ENCODE peak calls at places on chromosomes 3 and 15, in eight cellular contexts. One of them, this sample, is unnamed.

GRCh38 chr3:46447535-46447934 is 17.2 kb downstream of the LTF start:
- DNase-seq in gastrocnemius medialis: no peak
- DNase-seq in left ventricle myocardium inferior: no peak
- DNase-seq in psoas muscle: no peak
- DNase-seq in DND-41: no peak
- DNase-seq in heart left ventricle: no peak
- DNase-seq in upper lobe of right lung: no peak
- DNase-seq in fibroblast of lung: no peak
- DNase-seq in this sample: no peak

GRCh38 chr3:144877356-144877755 is 905.7 kb downstream of the DIPK2A start:
- DNase-seq in gastrocnemius medialis: no peak
- DNase-seq in psoas muscle: no peak
- DNase-seq in DND-41: no peak
- DNase-seq in left ventricle myocardium inferior: no peak
- DNase-seq in heart left ventricle: no peak
- DNase-seq in upper lobe of right lung: no peak
- DNase-seq in fibroblast of lung: no peak
- DNase-seq in this sample: no peak

GRCh38 chr3:127366383-127366782 is 78.5 kb upstream of the PRR20G start:
- DNase-seq in fibroblast of lung: no peak
- DNase-seq in upper lobe of right lung: no peak
- DNase-seq in DND-41: no peak
- DNase-seq in left ventricle myocardium inferior: no peak
- DNase-seq in psoas muscle: no peak
- DNase-seq in gastrocnemius medialis: no peak
- DNase-seq in heart left ventricle: no peak
- DNase-seq in this sample: no peak

GRCh38 chr3:145854486-145854885 is 306.5 kb downstream of the PLOD2 start:
- DNase-seq in heart left ventricle: no peak
- DNase-seq in upper lobe of right lung: no peak
- DNase-seq in left ventricle myocardium inferior: no peak
- DNase-seq in gastrocnemius medialis: no peak
- DNase-seq in DND-41: no peak
- DNase-seq in psoas muscle: no peak
- DNase-seq in fibroblast of lung: no peak
- DNase-seq in this sample: no peak

GRCh38 chr3:196486263-196486662 is 17.3 kb downstream of the RNF168 start:
- DNase-seq in heart left ventricle: no peak
- DNase-seq in DND-41: peak; percentile 27
- DNase-seq in gastrocnemius medialis: no peak
- DNase-seq in psoas muscle: no peak
- DNase-seq in upper lobe of right lung: no peak
- DNase-seq in left ventricle myocardium inferior: no peak
- DNase-seq in fibroblast of lung: no peak
- DNase-seq in this sample: no peak

GRCh38 chr3:186025161-186025560 is 83.7 kb downstream of the ETV5 start:
- DNase-seq in fibroblast of lung: peak; percentile 84
- DNase-seq in DND-41: no peak
- DNase-seq in psoas muscle: no peak
- DNase-seq in heart left ventricle: no peak
- DNase-seq in upper lobe of right lung: no peak
- DNase-seq in gastrocnemius medialis: no peak
- DNase-seq in left ventricle myocardium inferior: no peak
- DNase-seq in this sample: peak; percentile 25

GRCh38 chr3:10406414-10406813 is 85.5 kb upstream of the SEC13 start:
- DNase-seq in DND-41: no peak
- DNase-seq in heart left ventricle: no peak
- DNase-seq in upper lobe of right lung: no peak
- DNase-seq in gastrocnemius medialis: no peak
- DNase-seq in fibroblast of lung: no peak
- DNase-seq in psoas muscle: no peak
- DNase-seq in left ventricle myocardium inferior: no peak
- DNase-seq in this sample: no peak

GRCh38 chr3:11580645-11581044 is 63.1 kb downstream of the VGLL4 start:
- DNase-seq in upper lobe of right lung: no peak
- DNase-seq in fibroblast of lung: no peak
- DNase-seq in psoas muscle: no peak
- DNase-seq in gastrocnemius medialis: no peak
- DNase-seq in DND-41: no peak
- DNase-seq in heart left ventricle: no peak
- DNase-seq in left ventricle myocardium inferior: no peak
- DNase-seq in this sample: no peak

GRCh38 chr3:143201066-143201465 is 81.5 kb downstream of the CHST2 start:
- DNase-seq in DND-41: no peak
- DNase-seq in heart left ventricle: no peak
- DNase-seq in left ventricle myocardium inferior: no peak
- DNase-seq in psoas muscle: no peak
- DNase-seq in fibroblast of lung: no peak
- DNase-seq in upper lobe of right lung: no peak
- DNase-seq in gastrocnemius medialis: no peak
- DNase-seq in this sample: no peak

GRCh38 chr15:78004919-78005634 is 72.4 kb downstream of the TBC1D2B start:
- DNase-seq in left ventricle myocardium inferior: peak; percentile 83
- DNase-seq in fibroblast of lung: peak; percentile 90
- DNase-seq in upper lobe of right lung: peak; percentile 87
- DNase-seq in gastrocnemius medialis: peak; percentile 86
- DNase-seq in psoas muscle: peak; percentile 83
- DNase-seq in heart left ventricle: peak; percentile 82
- DNase-seq in DND-41: no peak
- DNase-seq in this sample: peak; percentile 80

GRCh38 chr3:128359060-128359664 is 107.5 kb downstream of the DNAJB8 start:
- DNase-seq in psoas muscle: no peak
- DNase-seq in left ventricle myocardium inferior: no peak
- DNase-seq in upper lobe of right lung: no peak
- DNase-seq in gastrocnemius medialis: no peak
- DNase-seq in DND-41: no peak
- DNase-seq in fibroblast of lung: no peak
- DNase-seq in heart left ventricle: no peak
- DNase-seq in this sample: no peak

GRCh38 chr3:23808525-23808924 is 2.8 kb downstream of the UBE2E1 start:
- DNase-seq in left ventricle myocardium inferior: no peak
- DNase-seq in fibroblast of lung: no peak
- DNase-seq in upper lobe of right lung: no peak
- DNase-seq in DND-41: no peak
- DNase-seq in psoas muscle: no peak
- DNase-seq in heart left ventricle: no peak
- DNase-seq in gastrocnemius medialis: no peak
- DNase-seq in this sample: no peak

GRCh38 chr3:23809294-23809693 is 3.5 kb downstream of the UBE2E1 start:
- DNase-seq in psoas muscle: no peak
- DNase-seq in DND-41: no peak
- DNase-seq in upper lobe of right lung: no peak
- DNase-seq in fibroblast of lung: no peak
- DNase-seq in left ventricle myocardium inferior: no peak
- DNase-seq in heart left ventricle: no peak
- DNase-seq in gastrocnemius medialis: no peak
- DNase-seq in this sample: no peak

GRCh38 chr3:23806322-23807160 is 786 bp downstream of the UBE2E1 start:
- DNase-seq in left ventricle myocardium inferior: peak; percentile 34
- DNase-seq in gastrocnemius medialis: no peak
- DNase-seq in psoas muscle: peak; percentile 28
- DNase-seq in heart left ventricle: peak; percentile 43
- DNase-seq in upper lobe of right lung: peak; percentile 71
- DNase-seq in DND-41: peak; percentile 39
- DNase-seq in fibroblast of lung: peak; percentile 9
- DNase-seq in this sample: no peak

GRCh38 chr3:23805881-23806321 is at the start of gene UBE2E1:
- DNase-seq in upper lobe of right lung: peak; percentile 87
- DNase-seq in heart left ventricle: peak; percentile 83
- DNase-seq in DND-41: peak; percentile 79
- DNase-seq in psoas muscle: peak; percentile 68
- DNase-seq in left ventricle myocardium inferior: peak; percentile 79
- DNase-seq in gastrocnemius medialis: peak; percentile 56
- DNase-seq in fibroblast of lung: peak; percentile 70
- DNase-seq in this sample: peak; percentile 60

DNA sequence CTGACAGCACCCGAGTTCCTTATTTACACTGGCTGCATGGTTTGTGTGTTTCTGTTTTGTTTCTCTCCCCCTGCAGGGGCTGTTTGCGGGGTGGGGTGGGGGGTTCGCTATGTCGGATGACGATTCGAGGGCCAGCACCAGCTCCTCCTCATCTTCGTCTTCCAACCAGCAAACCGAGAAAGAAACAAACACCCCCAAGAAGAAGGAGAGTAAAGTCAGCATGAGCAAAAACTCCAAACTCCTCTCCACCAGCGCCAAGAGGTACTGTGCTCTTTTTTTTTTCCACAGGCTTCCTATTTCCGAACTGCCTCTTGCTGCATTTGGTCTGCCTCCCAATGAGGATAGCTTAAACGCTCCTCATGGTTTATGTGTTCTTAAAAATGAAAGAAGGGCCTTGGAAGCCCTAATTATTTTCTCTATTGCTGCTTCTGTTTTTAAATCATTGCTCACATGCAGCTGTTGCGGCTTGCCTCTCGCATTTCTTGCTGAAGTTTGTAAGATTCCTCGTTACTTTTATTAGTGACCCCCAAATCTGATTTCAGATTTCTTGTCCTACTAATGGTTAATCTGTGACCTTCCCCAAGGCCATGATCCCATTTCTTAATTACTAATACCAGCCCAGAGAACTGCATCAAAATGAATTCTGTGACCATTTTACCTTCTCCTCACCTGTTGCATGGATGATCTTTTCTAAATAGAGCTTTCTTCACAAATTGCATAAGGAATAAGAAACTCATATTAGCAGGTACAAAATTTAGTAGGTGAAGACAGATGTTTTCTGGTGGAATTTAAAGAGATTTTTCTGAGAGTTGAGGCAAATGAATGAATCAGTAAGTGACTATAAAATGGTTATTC is 1.6 kb downstream of the UBE2E1 start:
- DNase-seq in gastrocnemius medialis: no peak
- DNase-seq in heart left ventricle: peak; percentile 19
- DNase-seq in DND-41: peak; percentile 17
- DNase-seq in psoas muscle: no peak
- DNase-seq in left ventricle myocardium inferior: no peak
- DNase-seq in upper lobe of right lung: no peak
- DNase-seq in fibroblast of lung: peak; percentile 41
- DNase-seq in this sample: no peak
- H3K27ac ChIP-seq in gastrocnemius medialis: peak overlapping the region; percentile 96
- H3K27ac ChIP-seq in heart left ventricle: peak overlapping the region; percentile 95
- H3K27ac ChIP-seq in DND-41: peak overlapping the region; percentile 64
- H3K27ac ChIP-seq in psoas muscle: peak overlapping the region; percentile 93
- H3K27ac ChIP-seq in left ventricle myocardium inferior: peak overlapping the region; percentile 87
- H3K27ac ChIP-seq in upper lobe of right lung: peak overlapping the region; percentile 92
- H3K27ac ChIP-seq in fibroblast of lung: peak overlapping the region; percentile 45
- H3K27ac ChIP-seq in this sample: no peak overlapping the region

DNA sequence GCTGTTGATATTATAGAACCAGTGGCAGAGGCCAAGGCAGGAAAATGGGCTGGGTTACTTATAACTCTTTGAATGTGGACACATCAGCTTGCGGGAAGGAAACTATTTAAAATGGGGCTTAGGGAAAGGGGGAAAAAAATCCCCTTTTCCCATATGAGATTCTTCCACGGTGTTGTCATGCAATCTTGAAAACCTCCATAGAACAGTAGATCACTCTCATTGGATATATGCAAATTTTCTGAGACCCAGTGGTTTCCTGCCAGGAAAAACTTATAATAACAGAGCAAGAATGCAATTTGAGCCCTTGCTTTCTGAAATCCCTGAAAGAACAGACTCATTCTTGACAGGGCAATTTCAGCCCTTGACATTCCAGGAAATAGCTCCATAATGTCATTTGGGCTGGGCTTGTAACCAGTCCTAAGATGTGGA is 31.1 kb downstream of the TMEM212 start:
- DNase-seq in fibroblast of lung: peak; percentile 99
- DNase-seq in heart left ventricle: no peak
- DNase-seq in upper lobe of right lung: no peak
- DNase-seq in psoas muscle: no peak
- DNase-seq in left ventricle myocardium inferior: no peak
- DNase-seq in DND-41: no peak
- DNase-seq in gastrocnemius medialis: no peak
- DNase-seq in this sample: peak; percentile 93
- H3K27ac ChIP-seq in fibroblast of lung: peak overlapping the region; percentile 81
- H3K27ac ChIP-seq in heart left ventricle: peak overlapping the region; percentile 43
- H3K27ac ChIP-seq in upper lobe of right lung: peak overlapping the region; percentile 66
- H3K27ac ChIP-seq in psoas muscle: peak overlapping the region; percentile 23
- H3K27ac ChIP-seq in left ventricle myocardium inferior: peak overlapping the region; percentile 69
- H3K27ac ChIP-seq in DND-41: no peak overlapping the region
- H3K27ac ChIP-seq in gastrocnemius medialis: no peak overlapping the region
- H3K27ac ChIP-seq in this sample: peak overlapping the region; percentile 93

DNA sequence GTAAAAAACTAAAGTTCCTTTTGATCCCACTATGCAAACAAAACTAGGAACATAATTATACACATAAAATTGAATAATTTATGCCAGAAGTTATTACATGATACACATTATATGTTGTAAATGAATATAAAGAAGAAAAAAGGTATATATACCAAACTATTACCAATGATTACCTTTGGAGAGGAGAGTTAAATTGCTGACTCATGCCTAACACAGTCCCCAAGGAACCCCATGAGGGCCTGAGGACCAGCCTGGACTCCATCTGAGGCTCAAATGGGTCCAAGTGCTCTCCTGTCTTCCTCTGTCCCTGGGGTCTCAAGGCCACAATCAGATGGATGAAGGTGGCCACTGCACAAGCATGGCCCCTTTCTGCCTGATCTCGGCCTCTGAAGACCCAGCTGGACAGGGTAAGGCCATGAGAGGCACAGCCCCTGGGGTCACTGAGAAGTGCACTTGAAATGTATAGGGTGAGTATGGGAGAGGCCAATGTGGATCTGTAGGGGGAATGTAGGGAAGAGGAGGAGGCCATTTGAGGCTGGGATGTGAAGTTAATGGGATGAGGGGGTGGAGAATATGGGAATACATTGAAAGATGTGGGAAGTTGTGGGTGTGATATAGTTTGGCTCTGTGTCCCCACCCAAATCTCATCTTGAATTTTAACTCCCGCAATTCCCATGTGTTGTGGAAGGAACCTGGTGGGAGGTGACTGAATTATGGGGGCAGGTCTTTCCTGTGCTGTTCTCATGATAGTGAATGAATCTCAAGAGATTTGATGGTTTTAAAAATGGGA is 1.1 kb upstream of the IQCF1 start:
- DNase-seq in heart left ventricle: no peak
- DNase-seq in gastrocnemius medialis: no peak
- DNase-seq in fibroblast of lung: no peak
- DNase-seq in DND-41: no peak
- DNase-seq in left ventricle myocardium inferior: no peak
- DNase-seq in psoas muscle: no peak
- DNase-seq in upper lobe of right lung: no peak
- DNase-seq in this sample: no peak
- H3K27ac ChIP-seq in heart left ventricle: no peak overlapping the region
- H3K27ac ChIP-seq in gastrocnemius medialis: no peak overlapping the region
- H3K27ac ChIP-seq in fibroblast of lung: no peak overlapping the region
- H3K27ac ChIP-seq in DND-41: no peak overlapping the region
- H3K27ac ChIP-seq in left ventricle myocardium inferior: no peak overlapping the region
- H3K27ac ChIP-seq in psoas muscle: no peak overlapping the region
- H3K27ac ChIP-seq in upper lobe of right lung: no peak overlapping the region
- H3K27ac ChIP-seq in this sample: no peak overlapping the region

DNA sequence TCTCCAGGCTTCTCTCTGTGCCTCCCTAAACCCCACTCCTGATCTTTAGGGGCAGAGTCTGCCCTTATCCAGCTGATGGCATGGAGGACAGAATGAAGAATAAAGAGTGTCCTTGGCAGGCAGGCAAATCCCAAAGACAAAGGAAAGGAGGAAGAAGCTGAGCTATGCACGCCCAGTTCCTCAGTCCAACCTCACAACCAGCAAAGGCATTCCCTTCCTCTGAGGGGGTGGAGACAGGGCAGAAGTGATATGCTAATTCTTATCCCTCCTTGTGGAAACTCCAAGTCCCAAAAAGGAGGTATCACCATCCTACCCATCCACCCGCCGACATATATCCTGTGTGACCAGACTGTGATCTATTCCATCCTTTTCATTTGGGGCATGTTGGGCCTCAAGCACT is 10.5 kb upstream of the CCDC54 start:
- DNase-seq in upper lobe of right lung: no peak
- DNase-seq in left ventricle myocardium inferior: no peak
- DNase-seq in gastrocnemius medialis: no peak
- DNase-seq in DND-41: no peak
- DNase-seq in heart left ventricle: no peak
- DNase-seq in fibroblast of lung: peak; percentile 72
- DNase-seq in psoas muscle: no peak
- DNase-seq in this sample: peak; percentile 18
- H3K27ac ChIP-seq in upper lobe of right lung: no peak overlapping the region
- H3K27ac ChIP-seq in left ventricle myocardium inferior: no peak overlapping the region
- H3K27ac ChIP-seq in gastrocnemius medialis: no peak overlapping the region
- H3K27ac ChIP-seq in DND-41: no peak overlapping the region
- H3K27ac ChIP-seq in heart left ventricle: no peak overlapping the region
- H3K27ac ChIP-seq in fibroblast of lung: peak overlapping the region; percentile 41
- H3K27ac ChIP-seq in psoas muscle: no peak overlapping the region
- H3K27ac ChIP-seq in this sample: peak overlapping the region; percentile 36